ENCODE peak calls at places on chromosomes 5 and 9, in five cellular contexts. D is lower leg skin, F is right cardiac atrium, H is NB4, P is WERI-Rb-1. K is an unnamed sample.

GRCh38 chr9:93513606-93514005 is 60.2 kb upstream of the FAM120AOS start:
- DNase-seq in D (no peak), F (no peak), H (no peak), P (no peak), K (no peak)

GRCh38 chr9:36063804-36064447 is 27.2 kb downstream of the RECK start:
- DNase-seq in D (no peak), F (no peak), H (no peak), P (no peak), K (no peak)

GRCh38 chr5:58860680-58861079 is 277.8 kb downstream of the RAB3C start:
- DNase-seq in D (no peak), F (no peak), H (peak; percentile 85), P (no peak), K (no peak)

GRCh38 chr9:132797861-132798659 is 80.0 kb downstream of the AK8 start:
- DNase-seq in D (peak; percentile 79), F (no peak), H (no peak), P (no peak), K (peak; percentile 53)

GRCh38 chr5:139904566-139905400 is 109.2 kb downstream of the PSD2 start:
- DNase-seq in D (peak; percentile 83), F (no peak), H (no peak), P (peak; percentile 67), K (no peak)

GRCh38 chr9:87447547-87448432 is 49.9 kb upstream of the DAPK1 start:
- DNase-seq in D (no peak), F (no peak), H (no peak), P (no peak), K (no peak)

GRCh38 chr9:14353222-14354056 is 39.5 kb upstream of the NFIB start:
- DNase-seq in D (peak; percentile 99), F (peak; percentile 98), H (peak; percentile 84), P (peak; percentile 88), K (peak; percentile 96)

GRCh38 chr5:175597718-175598117 is 60.2 kb upstream of the HRH2 start:
- DNase-seq in D (no peak), F (no peak), H (no peak), P (no peak), K (no peak)

GRCh38 chr9:124887832-124888231 is 25.9 kb downstream of the ARPC5L start:
- DNase-seq in D (no peak), F (no peak), H (no peak), P (no peak), K (no peak)

GRCh38 chr5:91010090-91010489 is 373.0 kb downstream of the ARRDC3 start:
- DNase-seq in D (no peak), F (no peak), H (no peak), P (no peak), K (no peak)

GRCh38 chr5:91266184-91266705 is 116.9 kb downstream of the ARRDC3 start:
- DNase-seq in D (no peak), F (no peak), H (peak; percentile 61), P (no peak), K (no peak)

GRCh38 chr5:161342886-161343285 is 203.6 kb downstream of the GABRB2 start:
- DNase-seq in D (no peak), F (no peak), H (no peak), P (no peak), K (no peak)

GRCh38 chr5:116370886-116371285 is 203.7 kb downstream of the SEMA6A start:
- DNase-seq in D (no peak), F (no peak), H (no peak), P (no peak), K (no peak)

GRCh38 chr9:131678499-131679111 is 61.3 kb downstream of the RAPGEF1 start:
- DNase-seq in D (peak; percentile 93), F (peak; percentile 81), H (peak; percentile 95), P (peak; percentile 42), K (peak; percentile 91)

GRCh38 chr5:81838307-81838906 is 87.5 kb upstream of the SSBP2 start:
- DNase-seq in D (no peak), F (no peak), H (peak; percentile 77), P (peak; percentile 45), K (no peak)

GRCh38 chr5:175681045-175681974 is 23.4 kb downstream of the HRH2 start:
- DNase-seq in D (no peak), F (no peak), H (peak; percentile 15), P (peak; percentile 48), K (no peak)

GRCh38 chr9:95517559-95517933 is 775 bp upstream of the PTCH1 start:
- DNase-seq in D (no peak), F (no peak), H (no peak), P (no peak), K (no peak)

GRCh38 chr9:96858018-96858573 is 3.8 kb upstream of the ZNF782 start:
- DNase-seq in D (no peak), F (no peak), H (no peak), P (no peak), K (no peak)

GRCh38 chr5:52560366-52560765 is 227.3 kb upstream of the ITGA1 start:
- DNase-seq in D (no peak), F (no peak), H (peak; percentile 9), P (no peak), K (no peak)

GRCh38 chr5:101517795-101518194 is 614.7 kb upstream of the ST8SIA4 start:
- DNase-seq in D (no peak), F (no peak), H (no peak), P (no peak), K (no peak)

GRCh38 chr5:56475689-56476486 is 242.8 kb upstream of the ANKRD55 start:
- DNase-seq in D (no peak), F (no peak), H (no peak), P (no peak), K (no peak)

GRCh38 chr9:111037744-111038335 is 430 bp downstream of the LPAR1 start:
- DNase-seq in D (peak; percentile 87), F (peak; percentile 69), H (no peak), P (peak; percentile 29), K (peak; percentile 25)

GRCh38 chr9:130593020-130593419 is 13.6 kb downstream of the FUBP3 start:
- DNase-seq in D (no peak), F (no peak), H (no peak), P (no peak), K (no peak)

GRCh38 chr5:57577432-57578175 is 95.0 kb upstream of the ACTBL2 start:
- DNase-seq in D (no peak), F (no peak), H (no peak), P (no peak), K (no peak)

GRCh38 chr5:51034501-51034900 is 348.7 kb upstream of the ISL1 start:
- DNase-seq in D (no peak), F (no peak), H (no peak), P (no peak), K (no peak)

GRCh38 chr9:72353455-72354116 is 11.4 kb downstream of the ZFAND5 start:
- DNase-seq in D (no peak), F (no peak), H (no peak), P (no peak), K (no peak)

GRCh38 chr5:43432486-43433365 is 20.5 kb upstream of the CCL28 start:
- DNase-seq in D (peak; percentile 92), F (peak; percentile 82), H (peak; percentile 74), P (no peak), K (peak; percentile 75)

GRCh38 chr9:85575868-85576267 is 165.9 kb downstream of the AGTPBP1 start:
- DNase-seq in D (no peak), F (no peak), H (no peak), P (no peak), K (no peak)

GRCh38 chr9:18281291-18281690 is 192.7 kb upstream of the ADAMTSL1 start:
- DNase-seq in D (no peak), F (no peak), H (no peak), P (no peak), K (no peak)

GRCh38 chr5:11602298-11602697 is 301.9 kb downstream of the CTNND2 start:
- DNase-seq in D (no peak), F (no peak), H (no peak), P (no peak), K (no peak)

DNA sequence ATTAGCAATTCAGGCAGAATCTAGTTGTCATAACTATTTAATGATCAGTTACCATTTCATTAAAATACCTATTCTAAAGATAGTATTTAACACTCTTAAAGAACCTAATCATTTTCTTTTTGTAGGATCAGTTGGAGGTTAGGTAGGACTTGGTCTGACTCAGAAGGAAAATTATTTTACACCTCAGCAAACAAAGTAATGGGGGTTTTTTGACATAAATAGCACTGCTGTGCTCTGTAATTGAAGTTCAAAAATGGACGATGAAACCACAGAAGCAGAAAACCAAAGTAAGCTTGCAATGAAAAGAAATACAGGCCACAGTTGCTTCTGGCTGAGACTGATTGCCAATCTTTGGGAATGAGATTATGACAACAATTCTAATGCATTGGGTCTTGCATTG is 187.0 kb upstream of the TRPM3 start:
- DNase-seq in D (no peak), F (no peak), H (no peak), P (no peak), K (no peak)
- H3K4me3 ChIP-seq in D (no peak overlapping the region), F (no peak overlapping the region), H (no peak overlapping the region), P (no peak overlapping the region), K (no peak overlapping the region)

DNA sequence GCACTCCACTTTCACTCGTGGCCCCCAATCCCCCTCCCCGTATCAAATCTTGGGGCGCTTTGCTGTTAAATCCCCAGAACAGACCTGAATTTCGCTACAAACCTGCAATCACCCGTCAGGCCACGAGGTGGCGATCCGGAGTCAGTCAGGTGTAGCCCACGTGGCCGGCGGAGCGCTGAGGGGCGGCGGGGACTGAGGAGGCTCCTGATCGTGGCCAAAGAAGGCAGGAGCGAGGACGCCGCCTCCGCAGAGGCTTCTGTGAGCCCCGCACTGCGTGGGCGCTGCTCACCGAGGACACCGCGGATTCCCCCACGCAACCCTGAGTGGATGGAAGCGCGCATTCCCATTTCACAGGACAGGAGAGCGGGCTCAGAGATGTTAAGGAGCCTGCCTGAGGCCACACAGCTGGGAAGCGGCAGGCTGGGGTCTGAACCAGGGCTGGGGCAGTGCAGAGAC is 91.6 kb downstream of the LMX1B start:
- DNase-seq in D (peak; percentile 96), F (peak; percentile 92), H (peak; percentile 71), P (peak; percentile 92), K (peak; percentile 81)
- H3K4me3 ChIP-seq in D (no peak overlapping the region), F (no peak overlapping the region), H (no peak overlapping the region), P (peak overlapping the region; percentile 28), K (peak overlapping the region; percentile 26)

GRCh38 chr5:96256795-96257470 is 176.1 kb downstream of the PCSK1 start:
- DNase-seq in D (no peak), F (no peak), H (peak; percentile 26), P (peak; percentile 66), K (peak; percentile 27)

GRCh38 chr5:96257904-96258303 is 175.1 kb downstream of the PCSK1 start:
- DNase-seq in D (no peak), F (no peak), H (no peak), P (no peak), K (no peak)

GRCh38 chr5:96260009-96260408 is 173.0 kb downstream of the PCSK1 start:
- DNase-seq in D (no peak), F (no peak), H (no peak), P (no peak), K (no peak)

GRCh38 chr5:96259211-96259772 is 173.8 kb downstream of the PCSK1 start:
- DNase-seq in D (no peak), F (no peak), H (peak; percentile 36), P (no peak), K (no peak)

DNA sequence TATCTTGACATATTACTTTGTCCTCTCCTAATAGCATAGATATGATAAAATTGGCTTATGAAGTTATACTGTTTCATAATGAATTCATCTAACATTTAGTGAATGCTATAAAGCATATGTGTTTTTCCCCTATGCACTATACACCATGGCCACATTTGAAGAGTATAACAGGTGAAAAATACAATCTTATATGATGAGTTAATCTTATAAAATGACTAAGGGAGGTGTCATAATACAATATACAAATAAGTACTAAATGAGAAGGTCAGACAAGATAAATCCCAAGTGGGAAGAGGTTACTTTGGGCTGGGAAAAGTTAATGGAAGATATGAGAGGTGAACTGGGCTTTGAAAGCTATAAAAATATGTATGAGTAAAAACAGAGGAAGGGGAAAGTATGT is 174.4 kb downstream of the PCSK1 start:
- DNase-seq in D (no peak), F (no peak), H (no peak), P (no peak), K (no peak)
- H3K4me3 ChIP-seq in D (no peak overlapping the region), F (no peak overlapping the region), H (no peak overlapping the region), P (no peak overlapping the region), K (no peak overlapping the region)

GRCh38 chr5:1177826-1178528 is 23.4 kb upstream of the SLC6A19 start:
- DNase-seq in D (no peak), F (peak; percentile 55), H (no peak), P (no peak), K (peak; percentile 16)
- H3K4me3 ChIP-seq in D (no peak overlapping the region), F (no peak overlapping the region), H (no peak overlapping the region), P (no peak overlapping the region), K (no peak overlapping the region)

K was measured in tibial artery.